ENCODE peak calls at places on chromosomes 16 and 17, in five cellular contexts. B, T, Q, Y and V are unnamed samples.

GRCh38 chr17:71052971-71053370 is 883.6 kb downstream of the KCNJ2 start:
- DNase-seq in B (peak), T (no peak), Q (no peak), Y (no peak), V (no peak)

GRCh38 chr17:72463287-72464102 is 342.7 kb downstream of the SOX9 start:
- DNase-seq in B (no peak), T (no peak), Q (no peak), Y (no peak), V (no peak)

GRCh38 chr17:61314368-61315078 is 85.1 kb upstream of the TBX2 start:
- DNase-seq in B (peak), T (no peak), Q (no peak), Y (no peak), V (peak)

GRCh38 chr16:56389554-56389953 is 35.8 kb downstream of the AMFR start:
- DNase-seq in B (no peak), T (no peak), Q (no peak), Y (no peak), V (peak)

GRCh38 chr16:28863929-28864886 is 565 bp downstream of the SH2B1 start:
- DNase-seq in B (no peak), T (peak), Q (no peak), Y (no peak), V (peak)

GRCh38 chr16:1531638-1531910 is 1.9 kb upstream of the TMEM204 start:
- DNase-seq in B (no peak), T (no peak), Q (no peak), Y (no peak), V (no peak)

GRCh38 chr16:21302454-21302853 is 24.4 kb upstream of the CRYM start:
- DNase-seq in B (no peak), T (peak), Q (no peak), Y (no peak), V (no peak)

GRCh38 chr16:54403580-54403979 is 117.0 kb upstream of the IRX3 start:
- DNase-seq in B (no peak), T (no peak), Q (no peak), Y (no peak), V (no peak)

GRCh38 chr17:44522883-44523671 is 19.9 kb upstream of the GPATCH8 start:
- DNase-seq in B (peak), T (peak), Q (peak), Y (no peak), V (no peak)

GRCh38 chr17:77098884-77099545 is 41.8 kb upstream of the SEC14L1 start:
- DNase-seq in B (no peak), T (no peak), Q (no peak), Y (no peak), V (peak)

GRCh38 chr17:7782237-7782636 is 51.8 kb upstream of the KDM6B start:
- DNase-seq in B (no peak), T (no peak), Q (no peak), Y (no peak), V (peak)

GRCh38 chr16:1137604-1138003 is 15.3 kb upstream of the CACNA1H start:
- DNase-seq in B (no peak), T (no peak), Q (no peak), Y (no peak), V (peak)

GRCh38 chr17:68288375-68288774 is 2.6 kb downstream of the SLC16A6 start:
- DNase-seq in B (no peak), T (no peak), Q (no peak), Y (no peak), V (no peak)

GRCh38 chr16:87713469-87714229 is 52.1 kb downstream of the KLHDC4 start:
- DNase-seq in B (no peak), T (no peak), Q (peak), Y (no peak), V (no peak)

GRCh38 chr16:11361751-11362742 is 16.8 kb downstream of the RMI2 start:
- DNase-seq in B (no peak), T (no peak), Q (no peak), Y (no peak), V (no peak)

GRCh38 chr16:67661864-67662652 is 1.3 kb downstream of the PARD6A start:
- DNase-seq in B (no peak), T (no peak), Q (no peak), Y (no peak), V (no peak)

GRCh38 chr17:76268015-76268749 is 3.0 kb downstream of the UBALD2 start:
- DNase-seq in B (peak), T (no peak), Q (peak), Y (no peak), V (peak)

GRCh38 chr16:67399218-67399733 is 6.0 kb upstream of the TPPP3 start:
- DNase-seq in B (no peak), T (peak), Q (peak), Y (peak), V (no peak)

GRCh38 chr17:312476-313148 is 40.0 kb downstream of the RPH3AL start:
- DNase-seq in B (no peak), T (no peak), Q (no peak), Y (no peak), V (no peak)

GRCh38 chr16:56203052-56203451 is 11.8 kb downstream of the GNAO1 start:
- DNase-seq in B (peak), T (peak), Q (peak), Y (no peak), V (no peak)

GRCh38 chr16:84281077-84281476 is 13.6 kb upstream of the WFDC1 start:
- DNase-seq in B (peak), T (peak), Q (no peak), Y (no peak), V (peak)